ENCODE peak calls at places on chromosome 3, in seven cellular contexts. P is posterior cingulate gyrus; D is HFFc6; Z is stimulated activated CD8-positive, alpha-beta memory T cell treated with anti-CD3 and anti-CD28 coated beads, Interleukin-4, amount 100 ng/mL, for 4 hours; V is kidney epithelial cell; R is stimulated activated CD4-positive, alpha-beta T cell treated with anti-CD3 and anti-CD28 coated beads, Interleukin-4, amount 100 ng/mL, for 4 hours; Q is activated T-helper 9 cell treated with anti-CD3 and anti-CD28 coated beads, Interleukin-2, amount 50 U/mL, for 16 hours. Y is an unnamed sample.

GRCh38 chr3:38528457-38528856 is 32.3 kb downstream of the EXOG start:
- DNase-seq in P (no peak), D (no peak), Z (no peak), V (no peak), R (no peak), Q (no peak), Y (no peak)

GRCh38 chr3:140204271-140204984 is 269.4 kb downstream of the CLSTN2 start:
- DNase-seq in P (no peak), D (no peak), Z (no peak), V (no peak), R (no peak), Q (no peak), Y (no peak)

GRCh38 chr3:48022178-48022577 is 6.0 kb upstream of the MAP4 start:
- DNase-seq in P (no peak), D (no peak), Z (no peak), V (no peak), R (no peak), Q (no peak), Y (no peak)

GRCh38 chr3:112350181-112350825 is 17.3 kb downstream of the CD200 start:
- DNase-seq in P (no peak), D (no peak), Z (no peak), V (no peak), R (no peak), Q (no peak), Y (no peak)

GRCh38 chr3:4355401-4356224 is 52.4 kb downstream of the SETMAR start:
- DNase-seq in P (no peak), D (no peak), Z (no peak), V (peak; percentile 34), R (no peak), Q (no peak), Y (no peak)

GRCh38 chr3:171646357-171647133 is 163.7 kb downstream of the PLD1 start:
- DNase-seq in P (no peak), D (peak; percentile 62), Z (no peak), V (peak; percentile 18), R (no peak), Q (no peak), Y (peak; percentile 12)

GRCh38 chr3:22115581-22115980 is 364.6 kb upstream of the ZNF385D start:
- DNase-seq in P (no peak), D (no peak), Z (no peak), V (no peak), R (no peak), Q (no peak), Y (no peak)

GRCh38 chr3:45890405-45890804 is 4.1 kb downstream of the CCR9 start:
- DNase-seq in P (no peak), D (no peak), Z (no peak), V (no peak), R (no peak), Q (no peak), Y (no peak)

GRCh38 chr3:158640646-158641045 is 3.7 kb upstream of the GFM1 start:
- DNase-seq in P (no peak), D (no peak), Z (no peak), V (no peak), R (no peak), Q (no peak), Y (no peak)

GRCh38 chr3:30353711-30354467 is 252.5 kb upstream of the TGFBR2 start:
- DNase-seq in P (no peak), D (no peak), Z (peak; percentile 21), V (no peak), R (no peak), Q (peak; percentile 8), Y (no peak)

GRCh38 chr3:129618186-129618820 is 11.8 kb upstream of the PLXND1 start:
- DNase-seq in P (no peak), D (no peak), Z (no peak), V (no peak), R (no peak), Q (no peak), Y (no peak)

GRCh38 chr3:141336672-141337522 is 31.4 kb upstream of the ZBTB38 start:
- DNase-seq in P (no peak), D (peak; percentile 64), Z (no peak), V (peak; percentile 84), R (no peak), Q (no peak), Y (peak; percentile 67)

Y was measured in NCI-H226.